ENCODE peak calls at places on chromosomes 7 and 10, in six cellular contexts. A is aorta; B is astrocyte of the spinal cord; C is neural progenitor cell; Q is CD8-positive, alpha-beta T cell; N is NCI-H1092. G is an unnamed sample.

GRCh38 chr7:152851326-152851725 is 91.8 kb downstream of the ACTR3B start:
- DNase-seq in B (no peak), C (no peak), Q (no peak), N (no peak), A (no peak), G (no peak)

GRCh38 chr7:18520450-18521235 is 25.1 kb downstream of the HDAC9 start:
- DNase-seq in Q (no peak), N (no peak), C (no peak), B (peak; percentile 78), A (no peak), G (no peak)

GRCh38 chr10:63707254-63707910 is 186.2 kb downstream of the REEP3 start:
- DNase-seq in N (peak; percentile 61), B (peak; percentile 99), Q (no peak), A (no peak), C (no peak), G (no peak)

GRCh38 chr7:41503438-41503837 is 199.5 kb downstream of the INHBA start:
- DNase-seq in B (peak; percentile 30), N (no peak), A (no peak), C (no peak), Q (no peak), G (no peak)

GRCh38 chr7:47449810-47450586 is 131.9 kb downstream of the TNS3 start:
- DNase-seq in Q (no peak), N (no peak), B (peak; percentile 58), A (peak; percentile 8), C (peak; percentile 50), G (no peak)

GRCh38 chr10:23405540-23405939 is 33.3 kb upstream of the OTUD1 start:
- DNase-seq in C (no peak), B (no peak), A (no peak), N (no peak), Q (no peak), G (no peak)

GRCh38 chr10:86520871-86521619 is 547 bp downstream of the WAPL start:
- DNase-seq in C (peak; percentile 71), B (peak; percentile 55), A (peak; percentile 86), Q (peak; percentile 32), N (no peak), G (peak; percentile 64)

GRCh38 chr7:120984406-120984805 is 4.1 kb upstream of the CPED1 start:
- DNase-seq in Q (no peak), C (no peak), B (no peak), A (no peak), N (no peak), G (no peak)

GRCh38 chr7:30469303-30469702 is 9.3 kb downstream of the NOD1 start:
- DNase-seq in A (peak; percentile 93), B (peak; percentile 99), N (no peak), C (peak; percentile 85), Q (no peak), G (peak; percentile 34)

GRCh38 chr7:68235937-68236336 is 1239.3 kb downstream of the TYW1 start:
- DNase-seq in Q (no peak), A (no peak), N (no peak), C (no peak), B (no peak), G (no peak)

GRCh38 chr7:151425670-151426075 is 14.3 kb downstream of the CRYGN start:
- DNase-seq in N (no peak), Q (no peak), A (peak; percentile 33), C (peak; percentile 56), B (peak; percentile 73), G (no peak)

GRCh38 chr10:63236113-63236935 is 103.2 kb downstream of the NRBF2 start:
- DNase-seq in A (no peak), C (no peak), Q (no peak), B (peak; percentile 94), N (no peak), G (no peak)

GRCh38 chr10:126433351-126433750 is 45.1 kb upstream of the ADAM12 start:
- DNase-seq in C (no peak), N (no peak), A (no peak), B (peak; percentile 45), Q (no peak), G (no peak)

GRCh38 chr7:5077740-5078139 is 32.1 kb downstream of the RBAK start:
- DNase-seq in A (peak; percentile 50), N (peak; percentile 91), C (no peak), B (peak; percentile 33), Q (no peak), G (no peak)

GRCh38 chr10:105279101-105279500 is 638.0 kb downstream of the SORCS3 start:
- DNase-seq in B (no peak), Q (no peak), C (no peak), N (no peak), A (no peak), G (no peak)

GRCh38 chr7:29285451-29285807 is 90.9 kb downstream of the CHN2 start:
- DNase-seq in B (peak; percentile 98), C (no peak), N (no peak), A (no peak), Q (peak; percentile 15), G (no peak)

GRCh38 chr7:33250421-33250827 is 121.1 kb downstream of the BBS9 start:
- DNase-seq in C (no peak), Q (no peak), N (no peak), B (peak; percentile 66), A (no peak), G (no peak)

GRCh38 chr7:22864855-22865606 is 42.4 kb upstream of the TOMM7 start:
- DNase-seq in A (no peak), B (no peak), N (no peak), Q (no peak), C (peak; percentile 15), G (no peak)

GRCh38 chr10:16887565-16887964 is 70.3 kb upstream of the RSU1 start:
- DNase-seq in N (no peak), Q (no peak), A (no peak), C (no peak), B (peak; percentile 62), G (no peak)

GRCh38 chr7:101598981-101599681 is 30.0 kb downstream of the MYL10 start:
- DNase-seq in B (no peak), A (peak; percentile 72), C (no peak), N (no peak), Q (no peak), G (peak; percentile 39)

GRCh38 chr7:27547401-27547800 is 115.3 kb downstream of the HIBADH start:
- DNase-seq in A (no peak), B (peak; percentile 6), Q (no peak), N (no peak), C (no peak), G (no peak)

GRCh38 chr10:74927701-74928100 is 101.3 kb downstream of the KAT6B start:
- DNase-seq in N (no peak), A (no peak), B (peak; percentile 40), C (no peak), Q (no peak), G (no peak)

GRCh38 chr10:7551891-7552731 is 114.7 kb downstream of the ITIH5 start:
- DNase-seq in N (peak; percentile 10), A (no peak), C (peak; percentile 73), Q (no peak), B (no peak), G (peak; percentile 74)

GRCh38 chr7:148915211-148915610 is 31.1 kb upstream of the EZH2 start:
- DNase-seq in A (no peak), C (no peak), Q (no peak), B (no peak), N (no peak), G (no peak)

GRCh38 chr10:102452672-102453340 is 1.5 kb upstream of the C10orf95 start:
- DNase-seq in A (no peak), B (peak; percentile 71), Q (peak; percentile 25), N (no peak), C (no peak), G (no peak)

GRCh38 chr7:12764355-12765000 is 77.0 kb downstream of the ARL4A start:
- DNase-seq in C (peak; percentile 5), B (no peak), Q (no peak), N (no peak), A (no peak), G (no peak)

GRCh38 chr7:134669388-134669787 is 22.7 kb downstream of the BPGM start:
- DNase-seq in Q (peak; percentile 33), N (no peak), A (no peak), C (no peak), B (no peak), G (no peak)

GRCh38 chr7:28556036-28556435 is 143.7 kb downstream of the CREB5 start:
- DNase-seq in N (no peak), Q (no peak), C (no peak), B (no peak), A (no peak), G (no peak)

GRCh38 chr7:93332172-93332571 is 100.0 kb downstream of the VPS50 start:
- DNase-seq in N (no peak), C (no peak), A (no peak), Q (no peak), B (no peak), G (no peak)

GRCh38 chr10:28113202-28113601 is 114.3 kb upstream of the ODAD2 start:
- DNase-seq in A (no peak), Q (no peak), C (no peak), B (no peak), N (no peak), G (no peak)

GRCh38 chr10:103916254-103916653 is 1.7 kb downstream of the STN1 start:
- DNase-seq in C (no peak), B (no peak), Q (no peak), A (no peak), N (no peak), G (no peak)

GRCh38 chr7:80133361-80134104 is 1.1 kb upstream of the GNAI1 start:
- DNase-seq in N (no peak), Q (no peak), B (no peak), C (peak; percentile 33), A (no peak), G (peak; percentile 16)

GRCh38 chr10:22230331-22230833 is 12.6 kb upstream of the EBLN1 start:
- DNase-seq in N (peak; percentile 35), Q (peak; percentile 29), A (no peak), C (peak; percentile 63), B (peak; percentile 70), G (peak; percentile 72)

GRCh38 chr10:119378737-119379067 is 163.8 kb downstream of the RGS10 start:
- DNase-seq in C (no peak), A (no peak), B (no peak), N (no peak), Q (no peak), G (no peak)

GRCh38 chr7:7773334-7774308 is 55.2 kb upstream of the RPA3 start:
- DNase-seq in A (no peak), C (no peak), B (no peak), N (no peak), Q (no peak), G (no peak)

G was measured in retina.